ENCODE peak calls at places on chromosomes 4 and X, in seven cellular contexts. One of them, this sample, is unnamed.

GRCh38 chrX:55709735-55710134 is 7.8 kb upstream of the RRAGB start:
- DNase-seq in HepG2: no peak
- DNase-seq in K562: no peak
- DNase-seq in IMR-90: no peak
- DNase-seq in H1: no peak
- DNase-seq in A549: peak
- DNase-seq in HCT116: no peak
- DNase-seq in this sample: no peak

GRCh38 chr4:17778431-17778830 is 3.0 kb downstream of the FAM184B start:
- DNase-seq in H1: no peak
- DNase-seq in HepG2: no peak
- DNase-seq in IMR-90: no peak
- DNase-seq in A549: no peak
- DNase-seq in HCT116: no peak
- DNase-seq in K562: no peak
- DNase-seq in this sample: no peak

GRCh38 chr4:138576684-138577083 is 334.5 kb upstream of the SLC7A11 start:
- DNase-seq in HepG2: peak
- DNase-seq in A549: peak
- DNase-seq in K562: peak
- DNase-seq in HCT116: peak
- DNase-seq in H1: no peak
- DNase-seq in IMR-90: peak
- DNase-seq in this sample: no peak

GRCh38 chr4:176547005-176547404 is 227.2 kb downstream of the SPCS3 start:
- DNase-seq in K562: no peak
- DNase-seq in HepG2: no peak
- DNase-seq in A549: no peak
- DNase-seq in IMR-90: peak
- DNase-seq in HCT116: no peak
- DNase-seq in H1: no peak
- DNase-seq in this sample: no peak

GRCh38 chrX:3962511-3963350 is 249.3 kb upstream of the PRKX start:
- DNase-seq in A549: peak
- DNase-seq in H1: no peak
- DNase-seq in IMR-90: peak
- DNase-seq in HepG2: peak
- DNase-seq in K562: peak
- DNase-seq in HCT116: no peak
- DNase-seq in this sample: no peak

GRCh38 chr4:962231-963208 is 10.8 kb downstream of the DGKQ start:
- DNase-seq in H1: no peak
- DNase-seq in HepG2: no peak
- DNase-seq in HCT116: no peak
- DNase-seq in A549: no peak
- DNase-seq in IMR-90: no peak
- DNase-seq in K562: no peak
- DNase-seq in this sample: no peak

GRCh38 chrX:42385730-42386129 is 392.2 kb downstream of the PPP1R2C start:
- DNase-seq in HCT116: no peak
- DNase-seq in IMR-90: no peak
- DNase-seq in K562: no peak
- DNase-seq in HepG2: no peak
- DNase-seq in H1: no peak
- DNase-seq in A549: no peak
- DNase-seq in this sample: no peak

GRCh38 chrX:23902419-23902818 is 5.3 kb downstream of the APOO start:
- DNase-seq in HepG2: peak
- DNase-seq in H1: no peak
- DNase-seq in A549: peak
- DNase-seq in IMR-90: peak
- DNase-seq in K562: peak
- DNase-seq in HCT116: no peak
- DNase-seq in this sample: no peak

GRCh38 chr4:186953601-186954260 is 230.1 kb upstream of the FAT1 start:
- DNase-seq in A549: no peak
- DNase-seq in HepG2: no peak
- DNase-seq in IMR-90: no peak
- DNase-seq in HCT116: no peak
- DNase-seq in K562: no peak
- DNase-seq in H1: no peak
- DNase-seq in this sample: no peak

GRCh38 chr4:3873446-3874415 is 107.5 kb downstream of the ADRA2C start:
- DNase-seq in H1: no peak
- DNase-seq in IMR-90: no peak
- DNase-seq in K562: peak
- DNase-seq in A549: peak
- DNase-seq in HepG2: no peak
- DNase-seq in HCT116: no peak
- DNase-seq in this sample: no peak

GRCh38 chrX:17007134-17007768 is 60.8 kb downstream of the REPS2 start:
- DNase-seq in K562: peak
- DNase-seq in HCT116: no peak
- DNase-seq in A549: peak
- DNase-seq in HepG2: peak
- DNase-seq in IMR-90: no peak
- DNase-seq in H1: no peak
- DNase-seq in this sample: no peak

GRCh38 chr4:168304744-168305459 is 13.7 kb downstream of the DDX60 start:
- DNase-seq in H1: no peak
- DNase-seq in HCT116: no peak
- DNase-seq in K562: no peak
- DNase-seq in A549: peak
- DNase-seq in HepG2: no peak
- DNase-seq in IMR-90: peak
- DNase-seq in this sample: no peak

GRCh38 chr4:87144346-87144745 is 76.1 kb downstream of the KLHL8 start:
- DNase-seq in HepG2: no peak
- DNase-seq in H1: no peak
- DNase-seq in K562: no peak
- DNase-seq in HCT116: no peak
- DNase-seq in A549: no peak
- DNase-seq in IMR-90: no peak
- DNase-seq in this sample: no peak

GRCh38 chr4:174928174-174928573 is 10.0 kb downstream of the ADAM29 start:
- DNase-seq in H1: no peak
- DNase-seq in IMR-90: no peak
- DNase-seq in K562: no peak
- DNase-seq in HCT116: no peak
- DNase-seq in HepG2: no peak
- DNase-seq in A549: no peak
- DNase-seq in this sample: peak

GRCh38 chr4:121073672-121074386 is 1.5 kb upstream of the NDNF start:
- DNase-seq in A549: no peak
- DNase-seq in IMR-90: no peak
- DNase-seq in K562: no peak
- DNase-seq in HepG2: no peak
- DNase-seq in HCT116: no peak
- DNase-seq in H1: no peak
- DNase-seq in this sample: no peak

GRCh38 chr4:47930971-47931804 is 16.8 kb upstream of the NFXL1 start:
- DNase-seq in IMR-90: peak
- DNase-seq in K562: no peak
- DNase-seq in H1: no peak
- DNase-seq in HCT116: no peak
- DNase-seq in HepG2: no peak
- DNase-seq in A549: no peak
- DNase-seq in this sample: no peak

GRCh38 chr4:62517721-62518120 is 1317.6 kb downstream of the ADGRL3 start:
- DNase-seq in K562: no peak
- DNase-seq in A549: no peak
- DNase-seq in IMR-90: no peak
- DNase-seq in H1: no peak
- DNase-seq in HepG2: no peak
- DNase-seq in HCT116: no peak
- DNase-seq in this sample: no peak

GRCh38 chr4:99790796-99791617 is 25.6 kb upstream of the DAPP1 start:
- DNase-seq in A549: no peak
- DNase-seq in IMR-90: no peak
- DNase-seq in HepG2: no peak
- DNase-seq in H1: no peak
- DNase-seq in K562: no peak
- DNase-seq in HCT116: no peak
- DNase-seq in this sample: no peak

GRCh38 chr4:159229164-159229563 is 126.3 kb downstream of the RAPGEF2 start:
- DNase-seq in A549: peak
- DNase-seq in K562: no peak
- DNase-seq in H1: no peak
- DNase-seq in HCT116: no peak
- DNase-seq in HepG2: peak
- DNase-seq in IMR-90: peak
- DNase-seq in this sample: no peak

GRCh38 chr4:139858436-139859225 is 193.0 kb downstream of the MGST2 start:
- DNase-seq in K562: no peak
- DNase-seq in H1: no peak
- DNase-seq in IMR-90: no peak
- DNase-seq in HCT116: no peak
- DNase-seq in A549: no peak
- DNase-seq in HepG2: no peak
- DNase-seq in this sample: peak

GRCh38 chrX:48573690-48574269 is 504 bp upstream of the RBM3 start:
- DNase-seq in K562: peak
- DNase-seq in IMR-90: no peak
- DNase-seq in A549: no peak
- DNase-seq in HCT116: no peak
- DNase-seq in HepG2: no peak
- DNase-seq in H1: no peak
- DNase-seq in this sample: no peak

GRCh38 chr4:121277194-121278105 is 103.4 kb downstream of the QRFPR start:
- DNase-seq in HepG2: peak
- DNase-seq in H1: no peak
- DNase-seq in A549: peak
- DNase-seq in IMR-90: no peak
- DNase-seq in HCT116: peak
- DNase-seq in K562: no peak
- DNase-seq in this sample: no peak

GRCh38 chr4:140926672-140927071 is 170.5 kb upstream of the TBC1D9 start:
- DNase-seq in HCT116: no peak
- DNase-seq in HepG2: no peak
- DNase-seq in K562: no peak
- DNase-seq in A549: no peak
- DNase-seq in H1: no peak
- DNase-seq in IMR-90: peak
- DNase-seq in this sample: no peak

DNA sequence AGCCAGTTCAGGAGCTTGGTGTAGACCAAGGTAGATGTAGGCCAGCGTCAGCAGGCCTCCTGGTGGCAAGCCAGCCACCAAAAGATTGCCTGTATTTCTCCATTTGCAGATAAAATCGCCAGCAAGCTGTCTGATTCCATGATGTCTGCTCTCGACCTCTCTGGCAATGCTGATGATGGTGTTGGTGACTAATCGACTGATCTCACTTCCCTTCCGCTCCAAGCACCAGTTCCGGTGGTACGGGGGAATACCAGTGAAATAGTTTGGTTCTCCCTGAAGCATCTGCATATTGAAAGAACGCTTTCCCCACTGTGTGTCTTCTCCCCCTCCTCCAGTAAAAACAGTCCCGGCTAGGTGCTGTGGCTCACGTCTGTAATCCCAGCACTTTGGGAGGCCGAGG is 30.4 kb downstream of the GNL3L start:
- DNase-seq in HCT116: no peak
- DNase-seq in IMR-90: no peak
- DNase-seq in H1: no peak
- DNase-seq in K562: no peak
- DNase-seq in A549: no peak
- DNase-seq in HepG2: no peak
- DNase-seq in this sample: no peak
- TF ChIP-seq CEBPB in HCT116: no peak
- TF ChIP-seq CEBPB in IMR-90: no peak
- TF ChIP-seq CEBPB in H1: no peak
- TF ChIP-seq CEBPB in K562: no peak
- TF ChIP-seq CEBPB in A549: no peak
- TF ChIP-seq CEBPB in HepG2: no peak
- TF ChIP-seq CEBPB in this sample: no peak

DNA sequence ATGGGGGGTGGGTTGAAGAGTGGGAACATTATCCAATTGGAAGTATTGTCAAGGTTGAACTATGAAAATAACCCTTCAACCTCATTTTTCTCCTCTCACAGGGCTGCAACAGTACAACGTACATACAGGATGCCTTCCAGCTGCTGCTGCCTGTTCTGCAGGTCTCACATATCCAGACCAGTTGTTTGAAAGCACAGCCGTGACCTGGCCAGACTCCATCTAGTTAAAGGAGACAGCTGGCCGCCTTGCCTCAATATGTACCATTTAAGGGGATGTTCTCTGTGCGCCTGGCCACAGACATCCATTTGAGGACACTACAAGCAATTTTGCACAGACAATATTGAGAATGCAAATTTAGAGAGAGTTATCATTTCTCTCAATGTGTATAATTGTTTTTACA is 75.7 kb downstream of the FAM114A1 start:
- DNase-seq in A549: no peak
- DNase-seq in HCT116: no peak
- DNase-seq in IMR-90: peak
- DNase-seq in K562: no peak
- DNase-seq in H1: no peak
- DNase-seq in HepG2: no peak
- DNase-seq in this sample: no peak
- TF ChIP-seq CEBPB in A549: no peak
- TF ChIP-seq CEBPB in HCT116: no peak
- TF ChIP-seq CEBPB in IMR-90: no peak
- TF ChIP-seq CEBPB in K562: no peak
- TF ChIP-seq CEBPB in H1: no peak
- TF ChIP-seq CEBPB in HepG2: no peak
- TF ChIP-seq CEBPB in this sample: no peak

GRCh38 chr4:75820676-75821075 is 81.6 kb downstream of the PPEF2 start:
- DNase-seq in A549: no peak
- DNase-seq in IMR-90: no peak
- DNase-seq in K562: no peak
- DNase-seq in H1: no peak
- DNase-seq in HCT116: no peak
- DNase-seq in HepG2: peak
- DNase-seq in this sample: no peak
- TF ChIP-seq CEBPB in A549: no peak
- TF ChIP-seq CEBPB in IMR-90: no peak
- TF ChIP-seq CEBPB in K562: no peak
- TF ChIP-seq CEBPB in H1: no peak
- TF ChIP-seq CEBPB in HCT116: no peak
- TF ChIP-seq CEBPB in HepG2: no peak
- TF ChIP-seq CEBPB in this sample: no peak

DNA sequence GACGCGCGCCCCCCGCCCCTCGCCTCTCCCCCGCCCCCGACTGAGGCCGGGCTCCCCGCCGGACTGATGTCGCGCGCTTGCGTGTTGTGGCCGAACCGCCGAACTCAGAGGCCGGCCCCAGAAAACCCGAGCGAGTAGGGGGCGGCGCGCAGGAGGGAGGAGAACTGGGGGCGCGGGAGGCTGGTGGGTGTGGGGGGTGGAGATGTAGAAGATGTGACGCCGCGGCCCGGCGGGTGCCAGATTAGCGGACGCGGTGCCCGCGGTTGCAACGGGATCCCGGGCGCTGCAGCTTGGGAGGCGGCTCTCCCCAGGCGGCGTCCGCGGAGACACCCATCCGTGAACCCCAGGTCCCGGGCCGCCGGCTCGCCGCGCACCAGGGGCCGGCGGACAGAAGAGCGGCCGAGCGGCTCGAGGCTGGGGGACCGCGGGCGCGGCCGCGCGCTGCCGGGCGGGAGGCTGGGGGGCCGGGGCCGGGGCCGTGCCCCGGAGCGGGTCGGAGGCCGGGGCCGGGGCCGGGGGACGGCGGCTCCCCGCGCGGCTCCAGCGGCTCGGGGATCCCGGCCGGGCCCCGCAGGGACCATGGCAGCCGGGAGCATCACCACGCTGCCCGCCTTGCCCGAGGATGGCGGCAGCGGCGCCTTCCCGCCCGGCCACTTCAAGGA is at the start of gene FGF2:
- DNase-seq in K562: peak
- DNase-seq in H1: peak
- DNase-seq in HepG2: no peak
- DNase-seq in HCT116: no peak
- DNase-seq in IMR-90: peak
- DNase-seq in A549: peak
- DNase-seq in this sample: no peak
- TF ChIP-seq CEBPB in K562: no peak
- TF ChIP-seq CEBPB in H1: no peak
- TF ChIP-seq CEBPB in HepG2: no peak
- TF ChIP-seq CEBPB in HCT116: no peak
- TF ChIP-seq CEBPB in IMR-90: no peak
- TF ChIP-seq CEBPB in A549: no peak
- TF ChIP-seq CEBPB in this sample: no peak